ENCODE peak calls at places on chromosome 3, in eight cellular contexts. W is ovary, Z is fibroblast of pulmonary artery, X is IMR-90, K is HFFc6, U is Peyer's patch, V is lower lobe of right lung, T is heart left ventricle. R is an unnamed sample.

GRCh38 chr3:172280406-172281051 is 167.7 kb downstream of the GHSR start:
- DNase-seq in W (no peak), Z (peak; percentile 85), X (peak; percentile 94), K (peak; percentile 63), U (no peak), V (no peak), T (no peak), R (no peak)

GRCh38 chr3:42823351-42823750 is 14.1 kb downstream of the ACKR2 start:
- DNase-seq in W (no peak), Z (no peak), X (peak; percentile 11), K (no peak), U (no peak), V (no peak), T (no peak), R (peak; percentile 76)

GRCh38 chr3:37729119-37729518 is 132.6 kb upstream of the CTDSPL start:
- DNase-seq in W (no peak), Z (peak; percentile 15), X (peak; percentile 18), K (no peak), U (no peak), V (no peak), T (no peak), R (peak; percentile 34)

GRCh38 chr3:68007621-68008226 is 353.3 kb upstream of the SUCLG2 start:
- DNase-seq in W (no peak), Z (no peak), X (no peak), K (no peak), U (no peak), V (no peak), T (no peak), R (no peak)

GRCh38 chr3:109804697-109805096 is 467.4 kb upstream of the DPPA4 start:
- DNase-seq in W (no peak), Z (no peak), X (no peak), K (no peak), U (no peak), V (no peak), T (no peak), R (peak; percentile 55)

GRCh38 chr3:30518201-30518864 is 88.1 kb upstream of the TGFBR2 start:
- DNase-seq in W (peak; percentile 46), Z (peak; percentile 97), X (peak; percentile 39), K (no peak), U (no peak), V (no peak), T (peak; percentile 33), R (peak; percentile 96)

GRCh38 chr3:142315083-142315482 is 89.7 kb upstream of the GK5 start:
- DNase-seq in W (no peak), Z (peak; percentile 69), X (peak; percentile 87), K (peak; percentile 93), U (no peak), V (no peak), T (no peak), R (peak; percentile 70)

GRCh38 chr3:50405249-50405648 is 45.9 kb upstream of the TMEM115 start:
- DNase-seq in W (no peak), Z (peak; percentile 23), X (peak; percentile 10), K (no peak), U (no peak), V (no peak), T (no peak), R (peak; percentile 56)

GRCh38 chr3:185976977-185977678 is 39.3 kb upstream of the TRA2B start:
- DNase-seq in W (no peak), Z (peak; percentile 78), X (peak; percentile 64), K (peak; percentile 50), U (peak; percentile 83), V (peak; percentile 90), T (peak; percentile 68), R (peak; percentile 72)

GRCh38 chr3:140630366-140630765 is 47.5 kb upstream of the TRIM42 start:
- DNase-seq in W (no peak), Z (no peak), X (no peak), K (no peak), U (no peak), V (no peak), T (no peak), R (peak; percentile 22)

GRCh38 chr3:49399467-49399866 is 12.3 kb downstream of the RHOA start:
- DNase-seq in W (no peak), Z (no peak), X (peak; percentile 34), K (no peak), U (no peak), V (peak; percentile 22), T (no peak), R (no peak)

GRCh38 chr3:50658416-50658815 is 16.3 kb upstream of the DOCK3 start:
- DNase-seq in W (no peak), Z (no peak), X (no peak), K (peak; percentile 75), U (peak; percentile 13), V (no peak), T (peak; percentile 13), R (no peak)

GRCh38 chr3:155745795-155746550 is 1.1 kb upstream of the PLCH1 start:
- DNase-seq in W (no peak), Z (no peak), X (no peak), K (no peak), U (peak; percentile 54), V (peak; percentile 50), T (no peak), R (peak; percentile 44)

GRCh38 chr3:73827658-73828313 is 203.0 kb upstream of the PDZRN3 start:
- DNase-seq in W (no peak), Z (no peak), X (peak; percentile 37), K (no peak), U (peak; percentile 49), V (no peak), T (peak; percentile 31), R (no peak)

GRCh38 chr3:63857311-63857710 is 6.3 kb downstream of the THOC7 start:
- DNase-seq in W (no peak), Z (peak; percentile 38), X (no peak), K (no peak), U (no peak), V (no peak), T (no peak), R (no peak)

GRCh38 chr3:171199473-171199829 is 172.9 kb upstream of the SLC2A2 start:
- DNase-seq in W (no peak), Z (no peak), X (no peak), K (no peak), U (no peak), V (no peak), T (no peak), R (no peak)

GRCh38 chr3:126367316-126367805 is 10.2 kb upstream of the KLF15 start:
- DNase-seq in W (no peak), Z (no peak), X (no peak), K (no peak), U (peak; percentile 21), V (no peak), T (no peak), R (no peak)

GRCh38 chr3:197486861-197487260 is 68.9 kb downstream of the BDH1 start:
- DNase-seq in W (no peak), Z (no peak), X (no peak), K (no peak), U (no peak), V (no peak), T (no peak), R (no peak)

GRCh38 chr3:20190991-20191390 is 5.0 kb upstream of the SGO1 start:
- DNase-seq in W (no peak), Z (no peak), X (no peak), K (no peak), U (no peak), V (no peak), T (no peak), R (no peak)
- TF ChIP-seq CTCF in W (no peak), Z (no peak), X (no peak), K (no peak), U (no peak), V (no peak), T (no peak), R (no peak)

GRCh38 chr3:191388823-191389222 is 58.5 kb upstream of the UTS2B start:
- DNase-seq in W (no peak), Z (peak; percentile 50), X (no peak), K (no peak), U (no peak), V (no peak), T (no peak), R (no peak)
- TF ChIP-seq CTCF in W (no peak), Z (peak; percentile 40), X (peak; percentile 29), K (peak; percentile 76), U (no peak), V (peak; percentile 21), T (no peak), R (peak; percentile 36)

GRCh38 chr3:120437559-120437958 is 13.2 kb downstream of the FSTL1 start:
- DNase-seq in W (no peak), Z (no peak), X (no peak), K (no peak), U (no peak), V (no peak), T (no peak), R (no peak)
- TF ChIP-seq CTCF in W (no peak), Z (no peak), X (no peak), K (no peak), U (no peak), V (no peak), T (no peak), R (no peak)

GRCh38 chr3:193847402-193847801 is 254.4 kb downstream of the OPA1 start:
- DNase-seq in W (no peak), Z (no peak), X (no peak), K (no peak), U (no peak), V (no peak), T (no peak), R (no peak)
- TF ChIP-seq CTCF in W (no peak), Z (no peak), X (no peak), K (no peak), U (peak; percentile 21), V (no peak), T (no peak), R (no peak)

DNA sequence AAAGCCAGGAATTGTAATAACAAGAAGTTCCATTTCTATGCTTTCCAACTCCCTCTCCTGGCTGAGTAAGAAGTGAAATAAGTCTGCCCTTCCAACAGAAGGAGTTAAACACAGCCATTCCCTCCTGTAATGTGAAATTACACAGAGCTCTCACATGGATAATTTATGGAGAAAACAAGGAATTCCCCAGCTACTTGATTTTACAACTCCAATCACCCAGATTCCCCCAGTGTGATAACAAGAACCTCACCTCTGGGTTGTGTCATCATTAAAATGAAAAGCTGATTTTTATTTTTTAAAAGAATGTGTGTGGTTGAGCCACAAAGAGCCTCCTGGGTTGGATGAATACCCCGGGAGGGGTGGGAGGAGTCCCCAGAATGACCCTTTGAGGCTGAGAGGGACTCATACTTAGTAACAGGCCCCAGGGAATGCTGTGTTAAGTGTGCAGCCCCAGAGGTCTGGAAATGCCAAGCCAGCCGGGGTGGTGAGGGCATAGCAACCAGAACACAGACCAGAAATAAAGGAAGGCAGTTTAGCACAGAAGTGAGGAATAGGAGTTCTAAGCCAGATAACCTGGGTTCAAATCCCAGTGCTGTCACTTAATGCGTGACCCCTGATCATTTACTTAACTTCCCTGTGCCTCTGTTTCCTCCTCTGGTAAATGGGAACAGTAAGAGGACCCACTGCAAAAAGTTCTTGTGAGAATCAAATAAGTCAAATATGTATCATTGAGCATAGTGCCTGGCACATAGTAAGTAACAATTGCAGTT is 124.9 kb upstream of the ARHGEF3 start:
- DNase-seq in W (no peak), Z (peak; percentile 57), X (peak; percentile 31), K (peak; percentile 54), U (no peak), V (no peak), T (no peak), R (no peak)
- TF ChIP-seq CTCF in W (no peak), Z (peak; percentile 36), X (no peak), K (peak; percentile 26), U (no peak), V (no peak), T (no peak), R (no peak)

R was measured in MCF 10A.